ENCODE peak calls at places on chromosomes 16 and 17, in ten cellular contexts. F is sigmoid colon; A is CD8-positive, alpha-beta memory T cell; T is fibroblast of lung; G is aorta; I is right cardiac atrium; N is tibial artery; O is dorsolateral prefrontal cortex; L is CD4-positive, CD25-positive, alpha-beta regulatory T cell; S is trophoblast cell. R is an unnamed sample. For H3K27me3, the result is how much of the 10 kb centered on the place peaks cover.

GRCh38 chr16:4288148-4288921 is 15.5 kb upstream of the TFAP4 start:
- DNase-seq in F (peak), A (peak), T (peak), G (peak), I (peak), N (peak), O (peak), L (peak), S (peak), R (peak)

GRCh38 chr16:69276143-69277115 is 34.7 kb upstream of the VPS4A start:
- DNase-seq in F (peak), A (no peak), T (peak), G (peak), I (peak), N (peak), O (no peak), L (no peak), S (no peak), R (peak)

GRCh38 chr17:35089846-35090193 is 26.3 kb upstream of the RFFL start:
- DNase-seq in F (no peak), A (peak), T (peak), G (peak), I (peak), N (no peak), O (no peak), L (no peak), S (peak), R (no peak)

GRCh38 chr16:4371481-4372314 is at the start of gene VASN:
- DNase-seq in F (peak), A (peak), T (peak), G (peak), I (peak), N (peak), O (peak), L (peak), S (peak), R (peak)

GRCh38 chr17:83031321-83031945 is 48.0 kb upstream of the METRNL start:
- DNase-seq in F (peak), A (no peak), T (no peak), G (no peak), I (no peak), N (no peak), O (no peak), L (no peak), S (no peak), R (no peak)

GRCh38 chr17:33874617-33875060 is 380.4 kb upstream of the CCL2 start:
- DNase-seq in F (no peak), A (no peak), T (no peak), G (peak), I (peak), N (peak), O (no peak), L (no peak), S (no peak), R (no peak)

GRCh38 chr17:7548585-7549400 is at the start of gene TNFSF12:
- DNase-seq in F (peak), A (peak), T (peak), G (peak), I (peak), N (peak), O (peak), L (peak), S (peak), R (peak)

GRCh38 chr17:78266231-78266631 is 34.8 kb downstream of the TMEM235 start:
- DNase-seq in F (no peak), A (no peak), T (no peak), G (no peak), I (peak), N (no peak), O (no peak), L (no peak), S (peak), R (no peak)

GRCh38 chr17:15278381-15278780 is 13.3 kb upstream of the PMP22 start:
- DNase-seq in F (no peak), A (no peak), T (peak), G (no peak), I (no peak), N (no peak), O (no peak), L (no peak), S (no peak), R (no peak)

GRCh38 chr16:50213939-50214519 is 52.3 kb upstream of the ADCY7 start:
- DNase-seq in F (no peak), A (no peak), T (no peak), G (no peak), I (no peak), N (no peak), O (no peak), L (peak), S (peak), R (peak)

GRCh38 chr16:56011808-56012478 is 136.8 kb upstream of the CES5A start:
- DNase-seq in F (no peak), A (no peak), T (no peak), G (no peak), I (peak), N (no peak), O (no peak), L (no peak), S (no peak), R (no peak)

GRCh38 chr17:49436174-49436573 is 21.5 kb upstream of the PHB1 start:
- DNase-seq in F (no peak), A (no peak), T (no peak), G (no peak), I (no peak), N (no peak), O (no peak), L (no peak), S (no peak), R (peak)

GRCh38 chr16:1331712-1332617 is 1.5 kb upstream of the BAIAP3 start:
- DNase-seq in F (peak), A (peak), T (peak), G (peak), I (peak), N (no peak), O (peak), L (peak), S (peak), R (no peak)

GRCh38 chr17:75130632-75131277 is 787 bp downstream of the NT5C start:
- DNase-seq in F (peak), A (no peak), T (peak), G (peak), I (peak), N (no peak), O (peak), L (peak), S (peak), R (peak)

GRCh38 chr16:22229881-22230280 is 23.8 kb downstream of the EEF2K start:
- DNase-seq in F (no peak), A (no peak), T (no peak), G (no peak), I (no peak), N (no peak), O (no peak), L (no peak), S (no peak), R (no peak)

GRCh38 chr17:77560841-77561240 is 397.7 kb upstream of the TNRC6C start:
- DNase-seq in F (no peak), A (no peak), T (no peak), G (no peak), I (no peak), N (no peak), O (no peak), L (no peak), S (no peak), R (no peak)

GRCh38 chr17:4497101-4497824 is 1.4 kb upstream of the SPNS2 start:
- DNase-seq in F (no peak), A (no peak), T (peak), G (peak), I (peak), N (no peak), O (peak), L (no peak), S (peak), R (no peak)

GRCh38 chr17:62321451-62321850 is 58.9 kb upstream of the EFCAB3 start:
- DNase-seq in F (no peak), A (no peak), T (peak), G (no peak), I (no peak), N (no peak), O (no peak), L (no peak), S (no peak), R (no peak)

GRCh38 chr17:72467841-72468653 is 347.2 kb downstream of the SOX9 start:
- DNase-seq in F (no peak), A (no peak), T (peak), G (no peak), I (peak), N (no peak), O (no peak), L (no peak), S (peak), R (no peak)
- H3K27ac ChIP-seq in F (no peak), A (no peak), T (no peak), G (no peak), I (peak), N (no peak), O (peak), L (no peak), S (no peak), R (no peak)

GRCh38 chr16:84246679-84247077 is 6.9 kb upstream of the KCNG4 start:
- DNase-seq in F (no peak), A (no peak), T (no peak), G (no peak), I (no peak), N (no peak), O (no peak), L (no peak), S (peak), R (no peak)
- H3K27me3 ChIP-seq in F (under half), A (under half), T (under half), G (under half), I (under half), N (under half), O (under half), L (under half), S (under half), R (under half)

GRCh38 chr17:16937431-16937830 is 34.5 kb downstream of the TNFRSF13B start:
- DNase-seq in F (peak), A (no peak), T (no peak), G (no peak), I (no peak), N (no peak), O (peak), L (no peak), S (no peak), R (no peak)
- H3K27ac ChIP-seq in F (no peak), A (no peak), T (no peak), G (no peak), I (no peak), N (no peak), O (no peak), L (no peak), S (no peak), R (no peak)

GRCh38 chr17:17722081-17722905 is 41.0 kb downstream of the RAI1 start:
- DNase-seq in F (no peak), A (no peak), T (peak), G (no peak), I (peak), N (no peak), O (peak), L (no peak), S (no peak), R (no peak)
- H3K27me3 ChIP-seq in F (under half), A (under half), T (under half), G (under half), I (under half), N (under half), O (under half), L (under half), S (under half), R (under half)

DNA sequence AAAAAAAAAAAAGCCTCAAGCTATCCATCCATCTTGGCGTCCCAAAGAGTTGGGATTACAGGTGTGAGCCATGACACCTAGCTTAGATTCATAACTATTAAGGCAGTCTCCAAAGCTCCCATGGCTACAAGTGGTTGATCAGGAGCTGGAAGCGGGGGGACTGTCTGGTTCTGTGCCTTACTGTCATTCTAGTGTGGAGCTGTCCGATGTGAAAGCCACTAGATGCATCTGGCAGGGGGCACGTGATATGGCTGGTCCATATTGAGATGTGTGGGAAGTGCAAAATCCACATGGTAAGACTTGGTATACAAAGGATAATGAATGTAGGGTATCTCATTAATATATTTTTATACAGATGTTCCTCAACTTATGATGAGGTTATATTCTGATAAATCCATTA is 38.7 kb downstream of the KPNA2 start:
- DNase-seq in F (no peak), A (no peak), T (no peak), G (no peak), I (no peak), N (no peak), O (no peak), L (no peak), S (no peak), R (no peak)
- H3K27ac ChIP-seq in F (no peak), A (no peak), T (no peak), G (no peak), I (no peak), N (no peak), O (no peak), L (no peak), S (no peak), R (no peak)

R was measured in SJSA1.